ENCODE peak calls at places on chromosomes 2 and 18, in seven cellular contexts. One of them, this sample, is unnamed.
A peak's percentile ranks its signal among the peaks of the same experiment; 100 is the strongest.

GRCh38 chr2:67812682-67813081 is 250.1 kb downstream of the C1D start:
- DNase-seq in Caco-2: no peak
- DNase-seq in left lung: no peak
- DNase-seq in sigmoid colon: no peak
- DNase-seq in right lobe of liver: no peak
- DNase-seq in A549: no peak
- DNase-seq in colonic mucosa: no peak
- DNase-seq in this sample: no peak

GRCh38 chr2:209771474-209772292 is at the start of gene UNC80:
- DNase-seq in sigmoid colon: peak; percentile 64
- DNase-seq in colonic mucosa: peak; percentile 23
- DNase-seq in left lung: peak; percentile 57
- DNase-seq in Caco-2: no peak
- DNase-seq in right lobe of liver: peak; percentile 65
- DNase-seq in A549: peak; percentile 11
- DNase-seq in this sample: peak; percentile 18

GRCh38 chr2:72929010-72929409 is 11.7 kb downstream of the EMX1 start:
- DNase-seq in left lung: no peak
- DNase-seq in sigmoid colon: peak; percentile 14
- DNase-seq in A549: no peak
- DNase-seq in right lobe of liver: no peak
- DNase-seq in colonic mucosa: no peak
- DNase-seq in Caco-2: no peak
- DNase-seq in this sample: no peak

GRCh38 chr2:105797298-105797819 is 52.6 kb downstream of the NCK2 start:
- DNase-seq in left lung: no peak
- DNase-seq in A549: no peak
- DNase-seq in Caco-2: no peak
- DNase-seq in colonic mucosa: no peak
- DNase-seq in sigmoid colon: no peak
- DNase-seq in right lobe of liver: no peak
- DNase-seq in this sample: no peak

GRCh38 chr2:101533611-101534601 is 59.0 kb upstream of the RFX8 start:
- DNase-seq in A549: no peak
- DNase-seq in left lung: no peak
- DNase-seq in colonic mucosa: no peak
- DNase-seq in Caco-2: no peak
- DNase-seq in right lobe of liver: no peak
- DNase-seq in sigmoid colon: no peak
- DNase-seq in this sample: peak; percentile 89

GRCh38 chr2:235940330-235940729 is 227.9 kb downstream of the GBX2 start:
- DNase-seq in sigmoid colon: peak; percentile 73
- DNase-seq in right lobe of liver: no peak
- DNase-seq in left lung: peak; percentile 51
- DNase-seq in Caco-2: no peak
- DNase-seq in A549: peak; percentile 13
- DNase-seq in colonic mucosa: no peak
- DNase-seq in this sample: no peak

GRCh38 chr2:40225670-40226069 is 226.2 kb downstream of the SLC8A1 start:
- DNase-seq in Caco-2: no peak
- DNase-seq in right lobe of liver: no peak
- DNase-seq in sigmoid colon: no peak
- DNase-seq in A549: no peak
- DNase-seq in left lung: no peak
- DNase-seq in colonic mucosa: no peak
- DNase-seq in this sample: no peak

GRCh38 chr18:32093523-32093922 is 1.8 kb downstream of the RNF138 start:
- DNase-seq in left lung: no peak
- DNase-seq in colonic mucosa: peak; percentile 55
- DNase-seq in right lobe of liver: no peak
- DNase-seq in sigmoid colon: no peak
- DNase-seq in A549: peak; percentile 11
- DNase-seq in Caco-2: no peak
- DNase-seq in this sample: no peak

GRCh38 chr2:240836781-240837467 is 16.9 kb upstream of the KIF1A start:
- DNase-seq in A549: no peak
- DNase-seq in right lobe of liver: no peak
- DNase-seq in Caco-2: no peak
- DNase-seq in sigmoid colon: peak; percentile 81
- DNase-seq in colonic mucosa: no peak
- DNase-seq in left lung: peak; percentile 57
- DNase-seq in this sample: no peak

GRCh38 chr18:62721837-62722795 is 6.8 kb downstream of the PHLPP1 start:
- DNase-seq in A549: no peak
- DNase-seq in colonic mucosa: no peak
- DNase-seq in sigmoid colon: no peak
- DNase-seq in left lung: no peak
- DNase-seq in Caco-2: no peak
- DNase-seq in right lobe of liver: no peak
- DNase-seq in this sample: no peak

GRCh38 chr18:61569176-61569892 is 236.1 kb downstream of the CDH20 start:
- DNase-seq in colonic mucosa: no peak
- DNase-seq in sigmoid colon: no peak
- DNase-seq in A549: no peak
- DNase-seq in right lobe of liver: no peak
- DNase-seq in left lung: no peak
- DNase-seq in Caco-2: no peak
- DNase-seq in this sample: no peak

GRCh38 chr18:22467760-22468553 is 50.2 kb upstream of the CTAGE1 start:
- DNase-seq in sigmoid colon: no peak
- DNase-seq in right lobe of liver: no peak
- DNase-seq in A549: peak; percentile 48
- DNase-seq in Caco-2: no peak
- DNase-seq in colonic mucosa: no peak
- DNase-seq in left lung: no peak
- DNase-seq in this sample: no peak

GRCh38 chr2:74573747-74574562 is 19.4 kb downstream of the DOK1 start:
- DNase-seq in Caco-2: no peak
- DNase-seq in right lobe of liver: no peak
- DNase-seq in left lung: no peak
- DNase-seq in A549: no peak
- DNase-seq in sigmoid colon: no peak
- DNase-seq in colonic mucosa: no peak
- DNase-seq in this sample: no peak

GRCh38 chr2:241937297-241937696 is 67.8 kb downstream of the RTP5 start:
- DNase-seq in A549: no peak
- DNase-seq in colonic mucosa: no peak
- DNase-seq in right lobe of liver: no peak
- DNase-seq in left lung: no peak
- DNase-seq in sigmoid colon: no peak
- DNase-seq in Caco-2: no peak
- DNase-seq in this sample: no peak

GRCh38 chr2:197575987-197576386 is 60.1 kb downstream of the MOB4 start:
- DNase-seq in right lobe of liver: no peak
- DNase-seq in A549: no peak
- DNase-seq in colonic mucosa: no peak
- DNase-seq in Caco-2: no peak
- DNase-seq in left lung: no peak
- DNase-seq in sigmoid colon: peak; percentile 72
- DNase-seq in this sample: no peak

GRCh38 chr2:49843314-49843713 is 689.0 kb upstream of the FSHR start:
- DNase-seq in left lung: no peak
- DNase-seq in Caco-2: no peak
- DNase-seq in A549: no peak
- DNase-seq in right lobe of liver: no peak
- DNase-seq in sigmoid colon: no peak
- DNase-seq in colonic mucosa: no peak
- DNase-seq in this sample: no peak

GRCh38 chr2:231894566-231895380 is 31.4 kb downstream of the NPPC start:
- DNase-seq in sigmoid colon: no peak
- DNase-seq in A549: no peak
- DNase-seq in Caco-2: no peak
- DNase-seq in left lung: no peak
- DNase-seq in colonic mucosa: no peak
- DNase-seq in right lobe of liver: no peak
- DNase-seq in this sample: no peak

GRCh38 chr18:52160652-52161051 is 179.3 kb upstream of the DCC start:
- DNase-seq in colonic mucosa: no peak
- DNase-seq in A549: no peak
- DNase-seq in Caco-2: peak; percentile 50
- DNase-seq in left lung: peak; percentile 32
- DNase-seq in sigmoid colon: no peak
- DNase-seq in right lobe of liver: no peak
- DNase-seq in this sample: no peak
- H3K9me3 ChIP-seq in colonic mucosa: no peaks in the 10 kb centered on the region
- H3K9me3 ChIP-seq in A549: no peaks in the 10 kb centered on the region
- H3K9me3 ChIP-seq in Caco-2: no peaks in the 10 kb centered on the region
- H3K9me3 ChIP-seq in left lung: peaks cover 20% of the 10 kb centered on the region
- H3K9me3 ChIP-seq in sigmoid colon: peaks cover 5% of the 10 kb centered on the region
- H3K9me3 ChIP-seq in right lobe of liver: no peaks in the 10 kb centered on the region
- H3K9me3 ChIP-seq in this sample: no peaks in the 10 kb centered on the region

GRCh38 chr2:172465417-172466334 is 38.3 kb downstream of the ITGA6 start:
- DNase-seq in right lobe of liver: peak; percentile 53
- DNase-seq in colonic mucosa: peak; percentile 86
- DNase-seq in left lung: peak; percentile 58
- DNase-seq in sigmoid colon: peak; percentile 75
- DNase-seq in Caco-2: peak; percentile 79
- DNase-seq in A549: peak; percentile 40
- DNase-seq in this sample: peak; percentile 61
- H3K4me3 ChIP-seq in right lobe of liver: no peak overlapping the region
- H3K4me3 ChIP-seq in colonic mucosa: no peak overlapping the region
- H3K4me3 ChIP-seq in left lung: no peak overlapping the region
- H3K4me3 ChIP-seq in sigmoid colon: no peak overlapping the region
- H3K4me3 ChIP-seq in Caco-2: peak overlapping the region; percentile 22
- H3K4me3 ChIP-seq in A549: peak overlapping the region; percentile 20
- H3K4me3 ChIP-seq in this sample: peak overlapping the region; percentile 9

DNA sequence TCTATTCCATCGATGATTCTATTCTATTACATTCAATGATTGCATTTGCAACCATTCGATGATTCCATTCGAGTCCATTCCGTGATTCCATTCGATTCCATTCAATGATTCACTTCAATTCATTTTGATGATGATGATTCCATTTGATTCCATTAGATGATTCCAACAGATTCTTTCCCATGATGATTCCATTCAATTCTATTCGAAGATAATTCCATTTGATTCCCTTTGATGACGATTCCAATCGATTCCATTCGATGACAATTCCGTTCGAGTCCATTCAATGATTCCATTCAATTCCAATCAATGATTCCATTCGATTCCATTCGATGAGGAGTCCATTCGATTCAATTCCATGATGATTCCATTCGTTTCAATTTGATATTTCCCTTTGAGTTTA is 1088.8 kb downstream of the RPIA start:
- DNase-seq in Caco-2: no peak
- DNase-seq in left lung: no peak
- DNase-seq in A549: no peak
- DNase-seq in sigmoid colon: no peak
- DNase-seq in right lobe of liver: no peak
- DNase-seq in colonic mucosa: no peak
- DNase-seq in this sample: no peak
- H3K9me3 ChIP-seq in Caco-2: peaks cover 27% of the 10 kb centered on the region
- H3K9me3 ChIP-seq in left lung: peaks cover 100% of the 10 kb centered on the region
- H3K9me3 ChIP-seq in A549: peaks cover 44% of the 10 kb centered on the region
- H3K9me3 ChIP-seq in sigmoid colon: peaks cover 69% of the 10 kb centered on the region
- H3K9me3 ChIP-seq in right lobe of liver: peaks cover 6% of the 10 kb centered on the region
- H3K9me3 ChIP-seq in colonic mucosa: peaks cover 24% of the 10 kb centered on the region
- H3K9me3 ChIP-seq in this sample: peaks cover 20% of the 10 kb centered on the region

GRCh38 chr18:3720818-3721545 is 271.0 kb downstream of the TGIF1 start:
- DNase-seq in left lung: no peak
- DNase-seq in right lobe of liver: no peak
- DNase-seq in Caco-2: peak; percentile 50
- DNase-seq in sigmoid colon: no peak
- DNase-seq in colonic mucosa: no peak
- DNase-seq in A549: no peak
- DNase-seq in this sample: no peak
- H3K4me3 ChIP-seq in left lung: no peak overlapping the region
- H3K4me3 ChIP-seq in right lobe of liver: no peak overlapping the region
- H3K4me3 ChIP-seq in Caco-2: no peak overlapping the region
- H3K4me3 ChIP-seq in sigmoid colon: no peak overlapping the region
- H3K4me3 ChIP-seq in colonic mucosa: no peak overlapping the region
- H3K4me3 ChIP-seq in A549: no peak overlapping the region
- H3K4me3 ChIP-seq in this sample: no peak overlapping the region

GRCh38 chr2:42741140-42741539 is 22.8 kb downstream of the OXER1 start:
- DNase-seq in right lobe of liver: no peak
- DNase-seq in left lung: no peak
- DNase-seq in colonic mucosa: no peak
- DNase-seq in sigmoid colon: no peak
- DNase-seq in A549: no peak
- DNase-seq in Caco-2: no peak
- DNase-seq in this sample: no peak
- H3K9me3 ChIP-seq in right lobe of liver: no peaks in the 10 kb centered on the region
- H3K9me3 ChIP-seq in left lung: peaks cover 2% of the 10 kb centered on the region
- H3K9me3 ChIP-seq in colonic mucosa: no peaks in the 10 kb centered on the region
- H3K9me3 ChIP-seq in sigmoid colon: no peaks in the 10 kb centered on the region
- H3K9me3 ChIP-seq in A549: no peaks in the 10 kb centered on the region
- H3K9me3 ChIP-seq in Caco-2: peaks cover 4% of the 10 kb centered on the region
- H3K9me3 ChIP-seq in this sample: no peaks in the 10 kb centered on the region

GRCh38 chr2:118833716-118834439 is 13.6 kb downstream of the EN1 start:
- DNase-seq in A549: no peak
- DNase-seq in left lung: no peak
- DNase-seq in Caco-2: no peak
- DNase-seq in sigmoid colon: no peak
- DNase-seq in right lobe of liver: no peak
- DNase-seq in colonic mucosa: no peak
- DNase-seq in this sample: no peak

GRCh38 chr2:118832791-118833715 is 14.4 kb downstream of the EN1 start:
- DNase-seq in colonic mucosa: no peak
- DNase-seq in left lung: no peak
- DNase-seq in right lobe of liver: no peak
- DNase-seq in sigmoid colon: no peak
- DNase-seq in A549: no peak
- DNase-seq in Caco-2: peak; percentile 15
- DNase-seq in this sample: no peak

GRCh38 chr2:118834901-118835738 is 12.3 kb downstream of the EN1 start:
- DNase-seq in colonic mucosa: no peak
- DNase-seq in Caco-2: peak; percentile 21
- DNase-seq in right lobe of liver: no peak
- DNase-seq in A549: no peak
- DNase-seq in sigmoid colon: no peak
- DNase-seq in left lung: no peak
- DNase-seq in this sample: no peak

GRCh38 chr2:118835739-118836410 is 11.6 kb downstream of the EN1 start:
- DNase-seq in sigmoid colon: no peak
- DNase-seq in right lobe of liver: no peak
- DNase-seq in Caco-2: peak; percentile 15
- DNase-seq in left lung: no peak
- DNase-seq in colonic mucosa: no peak
- DNase-seq in A549: peak; percentile 38
- DNase-seq in this sample: no peak

DNA sequence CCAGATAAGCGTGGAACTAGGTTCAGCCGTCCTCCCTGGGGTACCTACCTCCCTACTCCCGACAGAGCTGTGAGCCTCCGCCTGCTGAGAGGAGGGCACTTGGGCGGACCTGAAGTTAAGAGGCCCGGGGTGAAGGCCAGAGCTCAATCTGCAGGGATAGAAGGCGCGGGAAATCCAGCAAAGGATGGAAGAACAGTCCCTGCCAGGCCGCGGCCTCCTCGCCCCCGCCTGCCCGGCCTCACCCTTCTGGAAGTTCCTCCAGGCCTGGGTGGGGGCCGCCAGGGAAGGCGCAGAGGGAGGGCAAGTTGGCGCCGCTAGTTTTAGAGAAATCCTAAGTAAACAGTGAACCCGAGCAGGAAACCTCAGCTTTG is 13.0 kb downstream of the EN1 start:
- DNase-seq in right lobe of liver: no peak
- DNase-seq in sigmoid colon: no peak
- DNase-seq in Caco-2: peak; percentile 11
- DNase-seq in A549: no peak
- DNase-seq in left lung: no peak
- DNase-seq in colonic mucosa: no peak
- DNase-seq in this sample: no peak
- H3K4me3 ChIP-seq in right lobe of liver: no peak overlapping the region
- H3K4me3 ChIP-seq in sigmoid colon: no peak overlapping the region
- H3K4me3 ChIP-seq in Caco-2: no peak overlapping the region
- H3K4me3 ChIP-seq in A549: no peak overlapping the region
- H3K4me3 ChIP-seq in left lung: no peak overlapping the region
- H3K4me3 ChIP-seq in colonic mucosa: no peak overlapping the region
- H3K4me3 ChIP-seq in this sample: no peak overlapping the region

This sample was measured in HAP-1.